ENCODE peak calls at places on chromosomes 5 and 9, in six cellular contexts. Z is fibroblast of lung; S is cardiac muscle cell; J is effector memory CD4-positive, alpha-beta T cell; R is SJSA1; C is heart left ventricle. D is an unnamed sample.

GRCh38 chr5:72036951-72037350 is 70.3 kb upstream of the MAP1B start:
- DNase-seq in Z (peak), S (peak), J (no peak), R (no peak), C (no peak), D (no peak)

GRCh38 chr9:132794730-132795380 is 83.2 kb downstream of the AK8 start:
- DNase-seq in Z (no peak), S (no peak), J (no peak), R (no peak), C (no peak), D (no peak)

GRCh38 chr5:56075361-56075760 is 80.6 kb upstream of the IL6ST start:
- DNase-seq in Z (peak), S (peak), J (no peak), R (no peak), C (peak), D (no peak)

GRCh38 chr9:89814340-89815040 is 209.7 kb downstream of the GADD45G start:
- DNase-seq in Z (peak), S (peak), J (no peak), R (no peak), C (no peak), D (no peak)

GRCh38 chr9:121313458-121314152 is 45.6 kb downstream of the GSN start:
- DNase-seq in Z (no peak), S (no peak), J (no peak), R (no peak), C (no peak), D (no peak)

GRCh38 chr5:122858451-122858850 is 13.0 kb downstream of the SNX24 start:
- DNase-seq in Z (peak), S (peak), J (no peak), R (no peak), C (no peak), D (no peak)

GRCh38 chr5:157983906-157984551 is 125.1 kb upstream of the CLINT1 start:
- DNase-seq in Z (no peak), S (no peak), J (no peak), R (no peak), C (no peak), D (no peak)

GRCh38 chr5:61924251-61924650 is 381.8 kb upstream of the KIF2A start:
- DNase-seq in Z (no peak), S (no peak), J (no peak), R (no peak), C (no peak), D (no peak)

GRCh38 chr5:138463335-138464017 is 1.8 kb upstream of the EGR1 start:
- DNase-seq in Z (no peak), S (peak), J (no peak), R (no peak), C (no peak), D (no peak)

GRCh38 chr5:180078348-180078747 is 6.8 kb upstream of the RNF130 start:
- DNase-seq in Z (no peak), S (no peak), J (no peak), R (no peak), C (no peak), D (no peak)

GRCh38 chr5:126912607-126913006 is 117.8 kb downstream of the MARCHF3 start:
- DNase-seq in Z (peak), S (no peak), J (no peak), R (no peak), C (no peak), D (no peak)

GRCh38 chr9:92496401-92496800 is 14.1 kb upstream of the ASPN start:
- DNase-seq in Z (peak), S (no peak), J (no peak), R (no peak), C (no peak), D (no peak)

GRCh38 chr5:94711785-94712184 is 93.3 kb downstream of the SLF1 start:
- DNase-seq in Z (no peak), S (no peak), J (no peak), R (no peak), C (no peak), D (no peak)

GRCh38 chr5:112355058-112355685 is 63.9 kb downstream of the EPB41L4A start:
- DNase-seq in Z (no peak), S (no peak), J (no peak), R (no peak), C (no peak), D (no peak)

GRCh38 chr9:37210737-37211523 is 90.6 kb downstream of the ZCCHC7 start:
- DNase-seq in Z (no peak), S (no peak), J (no peak), R (no peak), C (no peak), D (no peak)

GRCh38 chr9:127418037-127418471 is 6.1 kb upstream of the ZNF79 start:
- DNase-seq in Z (no peak), S (peak), J (no peak), R (no peak), C (no peak), D (peak)

GRCh38 chr9:135971892-135972291 is 10.7 kb upstream of the UBAC1 start:
- DNase-seq in Z (no peak), S (no peak), J (peak), R (no peak), C (no peak), D (peak)

GRCh38 chr5:58123501-58123900 is 336.4 kb downstream of the PLK2 start:
- DNase-seq in Z (no peak), S (no peak), J (no peak), R (no peak), C (no peak), D (no peak)

GRCh38 chr9:134634190-134634589 is 7.4 kb upstream of the COL5A1 start:
- DNase-seq in Z (no peak), S (no peak), J (no peak), R (no peak), C (peak), D (peak)

GRCh38 chr5:116747881-116748280 is 173.3 kb upstream of the SEMA6A start:
- DNase-seq in Z (peak), S (peak), J (no peak), R (no peak), C (no peak), D (no peak)

GRCh38 chr5:179211076-179211475 is 134.2 kb downstream of the ADAMTS2 start:
- DNase-seq in Z (no peak), S (no peak), J (no peak), R (no peak), C (no peak), D (no peak)

GRCh38 chr9:110095238-110095637 is 112.7 kb downstream of the C9orf152 start:
- DNase-seq in Z (peak), S (peak), J (no peak), R (no peak), C (no peak), D (no peak)

GRCh38 chr5:18305288-18305899 is 671.1 kb downstream of the TAF11L14 start:
- DNase-seq in Z (peak), S (peak), J (no peak), R (peak), C (no peak), D (no peak)

GRCh38 chr5:17012289-17012688 is 76.2 kb upstream of the MYO10 start:
- DNase-seq in Z (peak), S (peak), J (no peak), R (peak), C (no peak), D (no peak)

GRCh38 chr5:41773799-41774198 is 96.4 kb downstream of the OXCT1 start:
- DNase-seq in Z (no peak), S (no peak), J (no peak), R (no peak), C (no peak), D (no peak)

GRCh38 chr5:171606414-171607024 is 179.1 kb upstream of the SMIM23 start:
- DNase-seq in Z (no peak), S (no peak), J (no peak), R (peak), C (no peak), D (no peak)

GRCh38 chr5:80799041-80799440 is 144.3 kb upstream of the DHFR start:
- DNase-seq in Z (peak), S (peak), J (no peak), R (no peak), C (no peak), D (no peak)

GRCh38 chr9:93569775-93570174 is 6.6 kb upstream of the PHF2 start:
- DNase-seq in Z (no peak), S (no peak), J (no peak), R (no peak), C (no peak), D (no peak)

GRCh38 chr9:131657890-131658752 is 81.8 kb downstream of the RAPGEF1 start:
- DNase-seq in Z (peak), S (peak), J (no peak), R (peak), C (no peak), D (no peak)

GRCh38 chr9:120175031-120175430 is 404.9 kb downstream of the CDK5RAP2 start:
- DNase-seq in Z (no peak), S (no peak), J (no peak), R (no peak), C (no peak), D (no peak)

GRCh38 chr5:112975721-112976431 is 722 bp upstream of the DCP2 start:
- DNase-seq in Z (no peak), S (no peak), J (no peak), R (no peak), C (no peak), D (no peak)

GRCh38 chr9:134591573-134591981 is 50.0 kb upstream of the COL5A1 start:
- DNase-seq in Z (peak), S (peak), J (no peak), R (no peak), C (no peak), D (no peak)

GRCh38 chr5:73858786-73859185 is 232.8 kb downstream of the ARHGEF28 start:
- DNase-seq in Z (no peak), S (no peak), J (no peak), R (no peak), C (no peak), D (no peak)

GRCh38 chr5:54590824-54591223 is 73.3 kb downstream of the SNX18 start:
- DNase-seq in Z (no peak), S (no peak), J (no peak), R (no peak), C (no peak), D (no peak)

GRCh38 chr9:89021154-89021803 is 30.0 kb downstream of the S1PR3 start:
- DNase-seq in Z (peak), S (peak), J (no peak), R (peak), C (peak), D (no peak)

GRCh38 chr5:110335361-110336046 is 391.0 kb downstream of the TMEM232 start:
- DNase-seq in Z (peak), S (peak), J (no peak), R (no peak), C (no peak), D (no peak)

DNA sequence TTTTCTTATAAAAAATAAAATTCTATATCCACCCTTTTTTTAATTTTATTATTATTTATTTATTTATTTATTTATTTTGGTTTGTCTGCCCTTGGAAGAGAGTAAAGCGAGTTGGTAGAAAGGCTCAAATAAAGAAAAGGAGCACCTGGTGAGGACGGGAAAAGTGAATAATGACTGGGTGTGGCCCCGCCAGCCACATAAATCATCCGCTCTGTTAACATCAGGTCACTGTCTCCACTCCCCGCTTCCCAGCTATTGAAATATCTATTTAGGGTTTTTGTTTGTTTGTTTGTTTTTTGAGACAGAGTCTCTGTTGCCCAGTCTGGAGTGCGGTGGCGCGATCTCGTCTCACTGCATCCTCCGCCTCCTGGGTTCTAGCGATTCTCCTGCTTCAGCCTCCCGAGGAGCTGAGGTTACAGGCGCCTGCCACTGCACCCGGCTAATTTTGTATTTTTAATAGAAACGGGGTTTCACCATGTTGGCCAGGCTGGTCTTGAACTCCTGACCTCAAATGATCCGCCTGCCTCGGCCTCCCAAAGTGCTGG is 844 bp downstream of the POLR3G start:
- DNase-seq in Z (no peak), S (no peak), J (no peak), R (no peak), C (no peak), D (no peak)
- H3K4me3 ChIP-seq in Z (peak), S (peak), J (no peak), R (no peak), C (no peak), D (no peak)

DNA sequence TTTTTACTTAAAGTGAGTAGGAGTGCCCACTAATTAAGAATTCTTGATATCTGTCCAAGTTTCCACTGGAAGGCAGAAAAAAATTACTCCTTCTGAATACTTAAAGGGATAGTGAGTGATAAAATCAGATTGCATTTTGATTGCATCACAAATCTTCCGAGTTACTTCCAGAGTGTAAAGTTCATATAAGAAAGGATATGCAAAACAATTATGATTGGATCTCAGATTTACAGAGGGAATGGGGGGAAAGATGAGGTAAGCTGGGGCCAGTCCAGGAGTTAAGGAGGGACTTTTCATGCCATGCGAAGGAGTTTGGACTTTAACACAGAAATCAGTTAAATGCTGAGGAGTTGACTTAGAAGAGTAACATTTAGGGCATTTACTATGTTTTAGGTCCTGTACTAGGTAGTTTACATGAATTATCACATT is 9.3 kb upstream of the RNF145 start:
- DNase-seq in Z (peak), S (peak), J (no peak), R (no peak), C (no peak), D (no peak)
- H3K27ac ChIP-seq in Z (no peak), S (no peak), J (no peak), R (no peak), C (no peak), D (no peak)

GRCh38 chr9:21030389-21031035 is 928 bp downstream of the HACD4 start:
- DNase-seq in Z (peak), S (peak), J (no peak), R (peak), C (no peak), D (no peak)
- H3K4me3 ChIP-seq in Z (peak), S (no peak), J (peak), R (peak), C (no peak), D (peak)

DNA sequence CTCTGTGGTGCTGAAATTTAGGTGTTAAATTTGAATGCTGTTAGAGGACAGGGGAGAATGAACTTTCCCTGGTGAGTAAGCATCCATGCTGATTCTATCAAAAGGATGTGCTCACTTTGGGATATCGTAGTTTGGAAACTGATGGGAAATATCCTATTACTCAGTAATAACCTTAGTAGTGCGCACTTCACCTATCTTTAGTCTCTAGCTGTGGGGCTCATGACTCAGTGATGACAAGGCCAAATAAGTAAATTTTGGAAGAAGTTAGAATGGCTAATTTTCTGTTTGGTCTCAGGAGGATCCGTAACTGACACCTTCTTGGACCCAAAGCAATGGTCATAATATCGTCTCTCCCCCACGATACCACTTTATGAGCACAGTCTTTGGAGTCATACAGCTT is 448.4 kb downstream of the PSAT1 start:
- DNase-seq in Z (peak), S (no peak), J (no peak), R (no peak), C (no peak), D (no peak)
- H3K27ac ChIP-seq in Z (no peak), S (no peak), J (no peak), R (no peak), C (no peak), D (no peak)

GRCh38 chr9:34654317-34655083 is 2.5 kb downstream of the IL11RA start:
- DNase-seq in Z (no peak), S (peak), J (no peak), R (no peak), C (peak), D (no peak)
- H3K4me3 ChIP-seq in Z (no peak), S (no peak), J (no peak), R (no peak), C (no peak), D (no peak)

GRCh38 chr9:34334337-34334824 is 5.0 kb downstream of the NUDT2 start:
- DNase-seq in Z (peak), S (peak), J (no peak), R (no peak), C (no peak), D (no peak)

GRCh38 chr9:34333836-34334235 is 4.5 kb downstream of the NUDT2 start:
- DNase-seq in Z (no peak), S (no peak), J (no peak), R (no peak), C (no peak), D (no peak)

GRCh38 chr9:34335376-34335775 is 6.0 kb downstream of the NUDT2 start:
- DNase-seq in Z (no peak), S (no peak), J (no peak), R (no peak), C (no peak), D (no peak)

GRCh38 chr9:34332370-34332964 is 3.1 kb downstream of the NUDT2 start:
- DNase-seq in Z (peak), S (peak), J (no peak), R (no peak), C (no peak), D (peak)

DNA sequence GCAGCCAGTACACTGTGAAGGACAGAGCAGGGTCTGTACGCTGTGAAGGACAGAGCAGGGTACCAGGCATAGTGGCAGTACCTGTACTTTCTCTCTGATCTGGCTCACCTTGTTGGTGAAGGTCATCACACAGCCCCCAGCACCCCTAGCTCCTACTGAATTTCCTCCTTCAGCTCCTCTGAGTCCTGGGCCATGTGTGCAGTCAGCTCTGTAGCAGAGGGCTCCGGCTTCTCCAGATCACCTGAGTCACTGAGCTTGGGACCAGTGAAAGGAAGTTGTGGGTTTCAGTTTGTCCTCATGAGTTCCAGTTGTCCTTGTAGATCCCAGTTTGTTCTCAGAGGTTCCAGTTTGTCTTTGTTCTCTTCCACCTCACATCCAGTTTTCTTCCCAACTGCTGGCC is 5.5 kb downstream of the NUDT2 start:
- DNase-seq in Z (no peak), S (no peak), J (no peak), R (no peak), C (no peak), D (no peak)
- H3K27ac ChIP-seq in Z (no peak), S (no peak), J (no peak), R (no peak), C (peak), D (no peak)

GRCh38 chr5:88686077-88686541 is 196.9 kb downstream of the MEF2C start:
- DNase-seq in Z (peak), S (no peak), J (no peak), R (no peak), C (no peak), D (no peak)
- H3K4me3 ChIP-seq in Z (no peak), S (no peak), J (no peak), R (no peak), C (no peak), D (no peak)

DNA sequence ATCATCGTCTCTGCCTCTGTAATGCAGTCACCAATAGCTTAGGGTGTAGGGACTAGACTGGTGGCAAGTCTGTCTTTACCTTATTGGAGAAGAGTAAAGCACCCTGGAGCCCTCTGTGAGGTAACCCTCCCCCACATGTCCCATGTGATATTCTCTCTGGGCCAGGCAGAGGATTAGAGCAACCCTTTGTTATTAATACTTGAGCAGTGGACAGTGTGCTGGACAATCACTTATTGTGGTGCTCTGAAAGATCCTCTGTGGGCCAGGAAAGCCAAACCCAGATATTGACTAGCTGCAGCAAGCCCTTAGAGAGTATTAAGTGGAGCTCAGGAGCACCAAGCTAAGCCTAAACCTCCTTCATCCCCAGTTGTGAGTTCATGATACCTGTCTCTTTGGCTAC is 139.7 kb upstream of the RUSC2 start:
- DNase-seq in Z (no peak), S (no peak), J (no peak), R (peak), C (no peak), D (no peak)
- H3K27ac ChIP-seq in Z (no peak), S (no peak), J (no peak), R (no peak), C (no peak), D (no peak)

GRCh38 chr9:117903453-117903852 is 199.2 kb downstream of the TLR4 start:
- DNase-seq in Z (no peak), S (no peak), J (no peak), R (no peak), C (no peak), D (no peak)

GRCh38 chr9:117907420-117907819 is 203.2 kb downstream of the TLR4 start:
- DNase-seq in Z (no peak), S (no peak), J (no peak), R (no peak), C (no peak), D (no peak)

GRCh38 chr9:117906763-117907162 is 202.6 kb downstream of the TLR4 start:
- DNase-seq in Z (no peak), S (no peak), J (no peak), R (no peak), C (no peak), D (no peak)
- H3K4me3 ChIP-seq in Z (no peak), S (no peak), J (no peak), R (no peak), C (no peak), D (no peak)

DNA sequence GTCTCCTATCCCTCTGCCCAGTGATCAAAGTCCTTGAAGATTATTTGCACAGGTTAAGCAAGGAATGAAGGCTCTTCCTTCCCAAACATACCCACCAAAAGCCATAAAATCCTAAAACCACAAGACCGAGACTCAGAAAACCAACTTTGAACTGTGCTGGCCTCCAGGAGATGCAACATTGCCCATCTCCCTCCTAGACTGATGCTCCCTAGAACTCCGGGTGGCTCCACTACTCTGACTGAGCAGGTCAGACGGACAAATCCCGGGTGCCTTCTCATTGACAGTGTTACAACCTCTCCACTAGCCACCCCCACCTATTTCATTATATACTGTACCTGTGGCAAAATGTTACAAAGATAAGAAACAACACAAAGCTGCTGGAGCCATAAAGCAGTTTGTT is 110.1 kb downstream of the FANCC start:
- DNase-seq in Z (no peak), S (no peak), J (no peak), R (peak), C (no peak), D (no peak)
- H3K27ac ChIP-seq in Z (no peak), S (no peak), J (no peak), R (peak), C (no peak), D (no peak)